ENCODE peak calls at places on chromosomes 2 and 18, in seven cellular contexts. Y, V, B, R, C, W and L are unnamed samples.
A peak's percentile ranks its signal among the peaks of the same experiment; 100 is the strongest.

GRCh38 chr18:37458697-37459096 is 106.9 kb downstream of the CELF4 start:
- DNase-seq in Y (no peak), V (no peak), B (no peak), R (no peak), C (no peak), W (no peak), L (no peak)

GRCh38 chr2:169716229-169716886 is 17.3 kb upstream of the KLHL23 start:
- DNase-seq in Y (no peak), V (peak; percentile 67), B (peak; percentile 25), R (no peak), C (peak; percentile 47), W (no peak), L (no peak)

GRCh38 chr2:124973396-124973795 is 948.3 kb downstream of the CNTNAP5 start:
- DNase-seq in Y (no peak), V (no peak), B (no peak), R (no peak), C (no peak), W (no peak), L (no peak)

GRCh38 chr2:239826376-239826775 is 198.8 kb downstream of the NDUFA10 start:
- DNase-seq in Y (no peak), V (no peak), B (no peak), R (no peak), C (no peak), W (no peak), L (no peak)

GRCh38 chr2:192002418-192002817 is 155.5 kb upstream of the CAVIN2 start:
- DNase-seq in Y (no peak), V (no peak), B (no peak), R (no peak), C (no peak), W (no peak), L (no peak)

GRCh38 chr18:10687161-10687925 is 161.5 kb downstream of the NAPG start:
- DNase-seq in Y (no peak), V (no peak), B (no peak), R (no peak), C (no peak), W (no peak), L (no peak)

GRCh38 chr2:196244966-196245365 is 73.6 kb upstream of the STK17B start:
- DNase-seq in Y (no peak), V (peak; percentile 24), B (no peak), R (no peak), C (no peak), W (no peak), L (no peak)

GRCh38 chr2:112712903-112713584 is 7.8 kb upstream of the NT5DC4 start:
- DNase-seq in Y (no peak), V (peak; percentile 70), B (no peak), R (no peak), C (no peak), W (no peak), L (no peak)

GRCh38 chr18:58195278-58195721 is 151.3 kb downstream of the NEDD4L start:
- DNase-seq in Y (no peak), V (no peak), B (peak; percentile 87), R (peak; percentile 64), C (no peak), W (no peak), L (peak; percentile 55)

GRCh38 chr2:152615177-152615576 is 102.1 kb downstream of the PRPF40A start:
- DNase-seq in Y (no peak), V (no peak), B (no peak), R (no peak), C (no peak), W (no peak), L (no peak)

GRCh38 chr2:2181505-2181904 is 149.6 kb downstream of the MYT1L start:
- DNase-seq in Y (no peak), V (no peak), B (no peak), R (no peak), C (no peak), W (no peak), L (no peak)

GRCh38 chr2:58107803-58108710 is 61.5 kb downstream of the VRK2 start:
- DNase-seq in Y (no peak), V (peak; percentile 86), B (no peak), R (no peak), C (no peak), W (peak; percentile 50), L (no peak)

GRCh38 chr18:75502286-75502685 is 74.8 kb upstream of the SMIM21 start:
- DNase-seq in Y (no peak), V (peak; percentile 76), B (no peak), R (no peak), C (no peak), W (no peak), L (no peak)

GRCh38 chr2:230614913-230615332 is 97.7 kb upstream of the CAB39 start:
- DNase-seq in Y (no peak), V (no peak), B (no peak), R (no peak), C (peak; percentile 7), W (no peak), L (no peak)